ENCODE peak calls at places on chromosome 2, in four cellular contexts. W, M, F and U are unnamed samples.

GRCh38 chr2:72341639-72342038 is 194.0 kb upstream of the CYP26B1 start:
- DNase-seq in W (no peak), M (no peak), F (no peak), U (no peak)

GRCh38 chr2:180604077-180604476 is 376.3 kb upstream of the UBE2E3 start:
- DNase-seq in W (no peak), M (no peak), F (no peak), U (no peak)

GRCh38 chr2:196925768-196926561 is 542 bp downstream of the PGAP1 start:
- DNase-seq in W (peak), M (peak), F (peak), U (no peak)

GRCh38 chr2:172516299-172516698 is 39.6 kb upstream of the PDK1 start:
- DNase-seq in W (peak), M (no peak), F (no peak), U (no peak)

GRCh38 chr2:20421336-20421987 is 25.4 kb upstream of the RHOB start:
- DNase-seq in W (no peak), M (peak), F (no peak), U (no peak)

GRCh38 chr2:222753251-222753824 is 81.9 kb downstream of the MOGAT1 start:
- DNase-seq in W (no peak), M (no peak), F (no peak), U (no peak)

GRCh38 chr2:237393523-237393922 is 20.4 kb downstream of the COL6A3 start:
- DNase-seq in W (no peak), M (no peak), F (no peak), U (no peak)

GRCh38 chr2:11955314-11955713 is 208.9 kb downstream of the LPIN1 start:
- DNase-seq in W (no peak), M (no peak), F (no peak), U (no peak)

GRCh38 chr2:135819211-135819610 is 17.8 kb downstream of the LCT start:
- DNase-seq in W (no peak), M (no peak), F (peak), U (no peak)

GRCh38 chr2:135490381-135490780 is 40.6 kb downstream of the ZRANB3 start:
- DNase-seq in W (no peak), M (no peak), F (no peak), U (no peak)

GRCh38 chr2:11465110-11465484 is 864 bp downstream of the E2F6 start:
- DNase-seq in W (no peak), M (no peak), F (no peak), U (no peak)

GRCh38 chr2:74131901-74132300 is 15.8 kb downstream of the BOLA3 start:
- DNase-seq in W (no peak), M (no peak), F (no peak), U (no peak)